ENCODE peak calls at places on chromosomes 4 and X, in four cellular contexts. H, E, F and M are unnamed samples.

GRCh38 chrX:150805736-150806135 is 92.7 kb downstream of the CD99L2 start:
- DNase-seq in E (no peak), F (no peak), H (no peak), M (no peak)

GRCh38 chrX:107669276-107669675 is 41.0 kb downstream of the PRPS1 start:
- DNase-seq in E (no peak), F (no peak), H (no peak), M (no peak)

GRCh38 chr4:159677521-159677920 is 574.6 kb downstream of the RAPGEF2 start:
- DNase-seq in F (no peak), H (no peak), E (no peak), M (no peak)

GRCh38 chrX:40145001-40145631 is 47.4 kb upstream of the BCOR start:
- DNase-seq in H (no peak), E (peak; percentile 55), F (no peak), M (no peak)

GRCh38 chr4:25769251-25769650 is 93.5 kb downstream of the SEL1L3 start:
- DNase-seq in E (peak; percentile 1), H (no peak), F (no peak), M (no peak)

GRCh38 chr4:87278335-87278794 is 44.3 kb downstream of the HSD17B13 start:
- DNase-seq in H (no peak), F (no peak), E (no peak), M (no peak)

GRCh38 chrX:40581333-40581910 is 652 bp downstream of the ATP6AP2 start:
- DNase-seq in E (peak; percentile 15), H (no peak), F (no peak), M (no peak)

GRCh38 chr4:83219344-83219990 is 65.1 kb downstream of the COQ2 start:
- DNase-seq in F (peak; percentile 29), H (no peak), E (no peak), M (no peak)

GRCh38 chr4:73613130-73613529 is 7.1 kb downstream of the RASSF6 start:
- DNase-seq in H (no peak), E (no peak), F (no peak), M (no peak)

GRCh38 chrX:16876696-16877095 is 6.5 kb upstream of the RBBP7 start:
- DNase-seq in H (no peak), F (no peak), E (no peak), M (no peak)

GRCh38 chr4:188783606-188784157 is 644.4 kb downstream of the TRIML1 start:
- DNase-seq in H (no peak), F (no peak), E (no peak), M (no peak)

GRCh38 chr4:155571184-155571944 is 95.3 kb upstream of the GUCY1A1 start:
- DNase-seq in F (no peak), E (peak; percentile 62), H (no peak), M (no peak)

GRCh38 chr4:129839687-129840086 is 743.7 kb downstream of the C4orf33 start:
- DNase-seq in F (no peak), H (no peak), E (no peak), M (no peak)

GRCh38 chr4:24686866-24687672 is 102.7 kb upstream of the DHX15 start:
- DNase-seq in E (peak; percentile 30), F (no peak), H (peak; percentile 60), M (no peak)

GRCh38 chrX:132463411-132463810 is 25.4 kb downstream of the MBNL3 start:
- DNase-seq in E (peak; percentile 64), H (peak; percentile 45), F (no peak), M (no peak)

GRCh38 chr4:47490550-47490949 is 5.5 kb downstream of the ATP10D start:
- DNase-seq in E (peak; percentile 52), H (peak; percentile 17), F (no peak), M (no peak)

GRCh38 chr4:94590493-94590892 is 138.8 kb downstream of the PDLIM5 start:
- DNase-seq in H (no peak), F (no peak), E (peak; percentile 32), M (no peak)

GRCh38 chrX:152819271-152819670 is 11.3 kb downstream of the CETN2 start:
- DNase-seq in F (no peak), E (no peak), H (no peak), M (no peak)

GRCh38 chrX:154444001-154444754 is at the start of gene FAM50A:
- DNase-seq in F (peak; percentile 71), E (peak; percentile 81), H (peak; percentile 85), M (no peak)

GRCh38 chrX:132227383-132228112 is 8.3 kb upstream of the RAP2C start:
- DNase-seq in E (no peak), F (no peak), H (no peak), M (no peak)

GRCh38 chrX:153226344-153227190 is 47.5 kb downstream of the MAGEA1 start:
- DNase-seq in E (peak; percentile 54), H (peak; percentile 96), F (peak; percentile 19), M (no peak)

GRCh38 chr4:53380221-53380620 is 2.8 kb downstream of the FIP1L1 start:
- DNase-seq in F (no peak), H (no peak), E (no peak), M (no peak)

GRCh38 chrX:145213504-145213903 is 33.8 kb upstream of the SPANXN1 start:
- DNase-seq in E (peak; percentile 46), H (peak; percentile 3), F (no peak), M (no peak)

GRCh38 chr4:95243892-95244291 is 304.9 kb downstream of the UNC5C start:
- DNase-seq in E (no peak), F (no peak), H (peak; percentile 49), M (no peak)

GRCh38 chr4:182245541-182246245 is 2.5 kb downstream of the TENM3 start:
- DNase-seq in H (no peak), E (no peak), F (no peak), M (no peak)

GRCh38 chrX:36087366-36087765 is 167.8 kb downstream of the CFAP47 start:
- DNase-seq in H (no peak), E (no peak), F (no peak), M (no peak)

GRCh38 chr4:12881945-12882589 is 602.1 kb downstream of the RAB28 start:
- DNase-seq in H (no peak), E (no peak), F (no peak), M (no peak)

GRCh38 chr4:184420881-184421416 is 53.4 kb downstream of the IRF2 start:
- DNase-seq in E (no peak), H (no peak), F (no peak), M (no peak)

GRCh38 chr4:74446193-74446868 is 1.4 kb downstream of the AREG start:
- DNase-seq in F (no peak), E (no peak), H (no peak), M (no peak)

GRCh38 chr4:167143018-167143417 is 91.3 kb downstream of the SPOCK3 start:
- DNase-seq in H (no peak), F (no peak), E (no peak), M (no peak)

GRCh38 chrX:114344756-114345155 is 239.1 kb upstream of the HTR2C start:
- DNase-seq in E (peak; percentile 88), F (no peak), H (peak; percentile 25), M (no peak)

GRCh38 chr4:75344915-75345314 is 169.3 kb downstream of the RCHY1 start:
- DNase-seq in F (no peak), E (no peak), H (no peak), M (no peak)

GRCh38 chr4:154344686-154345085 is 146.9 kb downstream of the DCHS2 start:
- DNase-seq in F (no peak), H (peak; percentile 55), E (no peak), M (no peak)

GRCh38 chr4:8143392-8144140 is 15.0 kb downstream of the ABLIM2 start:
- DNase-seq in E (no peak), H (no peak), F (no peak), M (no peak)

GRCh38 chr4:183200453-183200852 is 101.4 kb downstream of the WWC2 start:
- DNase-seq in F (peak; percentile 29), E (no peak), H (no peak), M (no peak)